ENCODE peak calls at places on chromosomes 5 and 9, in seven cellular contexts. I is NCI-H1092; B is astrocyte of the spinal cord; T is lower lobe of right lung; Y is stimulated activated CD8-positive, alpha-beta memory T cell treated with anti-CD3 and anti-CD28 coated beads, Interleukin-7, amount 100 ng/mL, for 24 hours; U is ureter; S is AG09309. D is an unnamed sample.

GRCh38 chr9:6833518-6834192 is 75.9 kb downstream of the KDM4C start:
- DNase-seq in I (no peak), B (peak; percentile 32), T (no peak), Y (no peak), U (no peak), S (no peak), D (no peak)

GRCh38 chr9:116501871-116502270 is 185.2 kb upstream of the TRIM32 start:
- DNase-seq in I (no peak), B (peak; percentile 23), T (no peak), Y (no peak), U (no peak), S (no peak), D (no peak)

GRCh38 chr9:71665247-71665646 is 103.1 kb downstream of the CEMIP2 start:
- DNase-seq in I (no peak), B (no peak), T (no peak), Y (no peak), U (no peak), S (no peak), D (no peak)

GRCh38 chr9:33130501-33130900 is 36.6 kb downstream of the B4GALT1 start:
- DNase-seq in I (no peak), B (peak; percentile 37), T (no peak), Y (no peak), U (no peak), S (no peak), D (no peak)

GRCh38 chr5:9932770-9933169 is 302.6 kb upstream of the TAS2R1 start:
- DNase-seq in I (no peak), B (peak; percentile 47), T (no peak), Y (no peak), U (no peak), S (peak; percentile 28), D (no peak)

GRCh38 chr9:93636667-93637066 is 60.3 kb downstream of the PHF2 start:
- DNase-seq in I (no peak), B (no peak), T (no peak), Y (no peak), U (no peak), S (no peak), D (no peak)

GRCh38 chr5:169814045-169814444 is 166.2 kb downstream of the INSYN2B start:
- DNase-seq in I (no peak), B (no peak), T (no peak), Y (no peak), U (no peak), S (no peak), D (no peak)

GRCh38 chr5:123035320-123035949 is 1.1 kb downstream of the PPIC start:
- DNase-seq in I (no peak), B (peak; percentile 25), T (peak; percentile 70), Y (no peak), U (peak; percentile 73), S (no peak), D (no peak)

GRCh38 chr9:115847245-115847644 is 306.3 kb upstream of the PAPPA start:
- DNase-seq in I (no peak), B (peak; percentile 57), T (no peak), Y (no peak), U (no peak), S (peak; percentile 25), D (no peak)

GRCh38 chr9:106613250-106613737 is 249.7 kb upstream of the ZNF462 start:
- DNase-seq in I (peak; percentile 33), B (no peak), T (peak; percentile 75), Y (no peak), U (no peak), S (no peak), D (no peak)

GRCh38 chr5:123950701-123951100 is 438.7 kb downstream of the CSNK1G3 start:
- DNase-seq in I (no peak), B (peak; percentile 17), T (no peak), Y (no peak), U (no peak), S (no peak), D (no peak)